ENCODE peak calls at places on chromosomes 5 and 9, in five cellular contexts. One of them, this sample, is unnamed.

GRCh38 chr9:136628287-136628686 is 34.4 kb upstream of the EGFL7 start:
- DNase-seq in activated T-cell treated with anti-CD3 and anti-CD28 coated beads for 1 hour: no peak
- DNase-seq in hepatocyte: no peak
- DNase-seq in nucleus accumbens: no peak
- DNase-seq in stimulated activated CD4-positive, alpha-beta T cell treated with anti-CD3 and anti-CD28 coated beads, Interleukin-2, amount 100 ng/mL, for 24 hours: no peak
- DNase-seq in this sample: no peak

GRCh38 chr5:41856644-41857491 is 13.4 kb downstream of the OXCT1 start:
- DNase-seq in stimulated activated CD4-positive, alpha-beta T cell treated with anti-CD3 and anti-CD28 coated beads, Interleukin-2, amount 100 ng/mL, for 24 hours: peak; percentile 58
- DNase-seq in hepatocyte: peak; percentile 88
- DNase-seq in nucleus accumbens: peak; percentile 18
- DNase-seq in activated T-cell treated with anti-CD3 and anti-CD28 coated beads for 1 hour: peak; percentile 24
- DNase-seq in this sample: peak; percentile 60

GRCh38 chr9:131799177-131799823 is 59.4 kb upstream of the RAPGEF1 start:
- DNase-seq in hepatocyte: peak; percentile 80
- DNase-seq in stimulated activated CD4-positive, alpha-beta T cell treated with anti-CD3 and anti-CD28 coated beads, Interleukin-2, amount 100 ng/mL, for 24 hours: peak; percentile 65
- DNase-seq in activated T-cell treated with anti-CD3 and anti-CD28 coated beads for 1 hour: peak; percentile 47
- DNase-seq in nucleus accumbens: peak; percentile 5
- DNase-seq in this sample: peak; percentile 54

GRCh38 chr9:36415822-36416515 is 15.9 kb upstream of the RNF38 start:
- DNase-seq in stimulated activated CD4-positive, alpha-beta T cell treated with anti-CD3 and anti-CD28 coated beads, Interleukin-2, amount 100 ng/mL, for 24 hours: no peak
- DNase-seq in activated T-cell treated with anti-CD3 and anti-CD28 coated beads for 1 hour: no peak
- DNase-seq in hepatocyte: no peak
- DNase-seq in nucleus accumbens: no peak
- DNase-seq in this sample: no peak

GRCh38 chr9:86021166-86021565 is 78.2 kb downstream of the GOLM1 start:
- DNase-seq in stimulated activated CD4-positive, alpha-beta T cell treated with anti-CD3 and anti-CD28 coated beads, Interleukin-2, amount 100 ng/mL, for 24 hours: no peak
- DNase-seq in hepatocyte: no peak
- DNase-seq in nucleus accumbens: no peak
- DNase-seq in activated T-cell treated with anti-CD3 and anti-CD28 coated beads for 1 hour: no peak
- DNase-seq in this sample: no peak

GRCh38 chr9:22203371-22204138 is 194.4 kb upstream of the CDKN2B start:
- DNase-seq in activated T-cell treated with anti-CD3 and anti-CD28 coated beads for 1 hour: no peak
- DNase-seq in hepatocyte: peak; percentile 28
- DNase-seq in stimulated activated CD4-positive, alpha-beta T cell treated with anti-CD3 and anti-CD28 coated beads, Interleukin-2, amount 100 ng/mL, for 24 hours: no peak
- DNase-seq in nucleus accumbens: no peak
- DNase-seq in this sample: no peak

GRCh38 chr5:41510176-41510831 is at the start of gene PLCXD3:
- DNase-seq in activated T-cell treated with anti-CD3 and anti-CD28 coated beads for 1 hour: no peak
- DNase-seq in stimulated activated CD4-positive, alpha-beta T cell treated with anti-CD3 and anti-CD28 coated beads, Interleukin-2, amount 100 ng/mL, for 24 hours: no peak
- DNase-seq in nucleus accumbens: no peak
- DNase-seq in hepatocyte: peak; percentile 29
- DNase-seq in this sample: peak; percentile 34

GRCh38 chr5:76358-77169 is 15.4 kb upstream of the PLEKHG4B start:
- DNase-seq in hepatocyte: no peak
- DNase-seq in activated T-cell treated with anti-CD3 and anti-CD28 coated beads for 1 hour: no peak
- DNase-seq in stimulated activated CD4-positive, alpha-beta T cell treated with anti-CD3 and anti-CD28 coated beads, Interleukin-2, amount 100 ng/mL, for 24 hours: no peak
- DNase-seq in nucleus accumbens: no peak
- DNase-seq in this sample: no peak

GRCh38 chr9:6367128-6367741 is 39.1 kb downstream of the TPD52L3 start:
- DNase-seq in stimulated activated CD4-positive, alpha-beta T cell treated with anti-CD3 and anti-CD28 coated beads, Interleukin-2, amount 100 ng/mL, for 24 hours: no peak
- DNase-seq in nucleus accumbens: no peak
- DNase-seq in hepatocyte: no peak
- DNase-seq in activated T-cell treated with anti-CD3 and anti-CD28 coated beads for 1 hour: no peak
- DNase-seq in this sample: no peak

GRCh38 chr5:31131381-31131811 is 62.1 kb upstream of the CDH6 start:
- DNase-seq in hepatocyte: no peak
- DNase-seq in nucleus accumbens: no peak
- DNase-seq in stimulated activated CD4-positive, alpha-beta T cell treated with anti-CD3 and anti-CD28 coated beads, Interleukin-2, amount 100 ng/mL, for 24 hours: no peak
- DNase-seq in activated T-cell treated with anti-CD3 and anti-CD28 coated beads for 1 hour: no peak
- DNase-seq in this sample: no peak

GRCh38 chr9:109766351-109766750 is 13.6 kb upstream of the PALM2AKAP2 start:
- DNase-seq in stimulated activated CD4-positive, alpha-beta T cell treated with anti-CD3 and anti-CD28 coated beads, Interleukin-2, amount 100 ng/mL, for 24 hours: no peak
- DNase-seq in hepatocyte: peak; percentile 58
- DNase-seq in nucleus accumbens: no peak
- DNase-seq in activated T-cell treated with anti-CD3 and anti-CD28 coated beads for 1 hour: no peak
- DNase-seq in this sample: no peak

GRCh38 chr5:135598691-135599395 is 20.1 kb upstream of the CXCL14 start:
- DNase-seq in activated T-cell treated with anti-CD3 and anti-CD28 coated beads for 1 hour: no peak
- DNase-seq in stimulated activated CD4-positive, alpha-beta T cell treated with anti-CD3 and anti-CD28 coated beads, Interleukin-2, amount 100 ng/mL, for 24 hours: no peak
- DNase-seq in nucleus accumbens: no peak
- DNase-seq in hepatocyte: no peak
- DNase-seq in this sample: no peak

GRCh38 chr5:135376961-135377621 is 21.9 kb downstream of the MACROH2A1 start:
- DNase-seq in activated T-cell treated with anti-CD3 and anti-CD28 coated beads for 1 hour: no peak
- DNase-seq in stimulated activated CD4-positive, alpha-beta T cell treated with anti-CD3 and anti-CD28 coated beads, Interleukin-2, amount 100 ng/mL, for 24 hours: peak; percentile 28
- DNase-seq in nucleus accumbens: no peak
- DNase-seq in hepatocyte: no peak
- DNase-seq in this sample: no peak

GRCh38 chr5:81922790-81923398 is 48.9 kb upstream of the ATG10 start:
- DNase-seq in hepatocyte: no peak
- DNase-seq in activated T-cell treated with anti-CD3 and anti-CD28 coated beads for 1 hour: no peak
- DNase-seq in stimulated activated CD4-positive, alpha-beta T cell treated with anti-CD3 and anti-CD28 coated beads, Interleukin-2, amount 100 ng/mL, for 24 hours: no peak
- DNase-seq in nucleus accumbens: no peak
- DNase-seq in this sample: peak; percentile 13

GRCh38 chr5:124628721-124629596 is 117.5 kb downstream of the ZNF608 start:
- DNase-seq in hepatocyte: peak; percentile 93
- DNase-seq in stimulated activated CD4-positive, alpha-beta T cell treated with anti-CD3 and anti-CD28 coated beads, Interleukin-2, amount 100 ng/mL, for 24 hours: no peak
- DNase-seq in activated T-cell treated with anti-CD3 and anti-CD28 coated beads for 1 hour: no peak
- DNase-seq in nucleus accumbens: no peak
- DNase-seq in this sample: peak; percentile 80